ENCODE peak calls at places on chromosome 12, in ten cellular contexts. Y is D341Med; H is endothelial cell of umbilical vein; R is activated CD8-positive, alpha-beta memory T cell treated with anti-CD3 and anti-CD28 coated beads for 48 hours; J is hippocampal formation; N is A549; K is ELF-1; T is stimulated activated CD4-positive, alpha-beta T cell treated with anti-CD3 and anti-CD28 coated beads, Interleukin-2, amount 100 ng/mL, for 48 hours; X is cardiac muscle cell; L is fibroblast of the conjunctiva. B is an unnamed sample.

GRCh38 chr12:120903818-120904773 is at the start of gene SPPL3:
- DNase-seq in Y (peak), X (peak), R (peak), K (peak), L (peak), N (peak), H (peak), J (peak), T (peak), B (peak)

GRCh38 chr12:108253540-108253939 is 85.6 kb downstream of the CMKLR1 start:
- DNase-seq in L (no peak), H (no peak), T (no peak), R (no peak), K (no peak), J (peak), X (no peak), N (no peak), Y (no peak), B (no peak)

GRCh38 chr12:122958198-122958888 is 7.9 kb downstream of the ABCB9 start:
- DNase-seq in H (peak), T (no peak), N (no peak), K (no peak), L (peak), Y (no peak), J (no peak), X (peak), R (no peak), B (no peak)

GRCh38 chr12:110183386-110183785 is 59.2 kb downstream of the IFT81 start:
- DNase-seq in Y (no peak), R (no peak), T (no peak), N (no peak), J (peak), L (no peak), H (no peak), X (no peak), K (no peak), B (no peak)

GRCh38 chr12:95473440-95473946 is 459 bp upstream of the METAP2 start:
- DNase-seq in X (peak), J (peak), L (peak), Y (peak), H (peak), R (no peak), K (no peak), T (peak), N (peak), B (no peak)

GRCh38 chr12:13164859-13165577 is 31.5 kb upstream of the EMP1 start:
- DNase-seq in H (peak), N (no peak), J (no peak), K (no peak), R (no peak), T (no peak), X (no peak), L (no peak), Y (no peak), B (no peak)

GRCh38 chr12:56116267-56117081 is at the start of gene RPL41:
- DNase-seq in L (peak), K (peak), Y (peak), R (peak), X (peak), H (peak), T (peak), N (peak), J (peak), B (peak)

GRCh38 chr12:83378186-83378727 is 691.6 kb downstream of the TMTC2 start:
- DNase-seq in K (no peak), Y (no peak), N (no peak), J (no peak), L (no peak), R (no peak), X (no peak), H (no peak), T (no peak), B (no peak)

GRCh38 chr12:18828483-18828882 is 90.6 kb downstream of the CAPZA3 start:
- DNase-seq in L (no peak), R (no peak), X (no peak), T (no peak), Y (no peak), K (no peak), N (no peak), H (no peak), J (no peak), B (no peak)

GRCh38 chr12:56017181-56017580 is 3.7 kb upstream of the IKZF4 start:
- DNase-seq in Y (no peak), K (no peak), J (no peak), T (no peak), L (no peak), H (no peak), N (no peak), X (no peak), R (no peak), B (no peak)

B was measured in T-helper 9 cell.